ENCODE peak calls at places on chromosomes 13 and 19, in five cellular contexts. E is transverse colon, T is stomach, V is K562, J is esophagus muscularis mucosa. C is an unnamed sample.

GRCh38 chr13:44573790-44574465 is 2.2 kb downstream of the TSC22D1 start:
- DNase-seq in E (no peak), T (peak; percentile 67), V (no peak), J (no peak), C (no peak)

GRCh38 chr13:67509039-67509438 is 278.9 kb upstream of the PCDH9 start:
- DNase-seq in E (no peak), T (no peak), V (no peak), J (no peak), C (no peak)

GRCh38 chr13:65133094-65133493 is 2097.0 kb downstream of the PCDH9 start:
- DNase-seq in E (no peak), T (no peak), V (no peak), J (no peak), C (no peak)

GRCh38 chr19:405138-405965 is 3.6 kb downstream of the C2CD4C start:
- DNase-seq in E (peak; percentile 25), T (no peak), V (no peak), J (no peak), C (no peak)

GRCh38 chr19:4965061-4965460 is 3.9 kb upstream of the KDM4B start:
- DNase-seq in E (no peak), T (no peak), V (no peak), J (no peak), C (no peak)

GRCh38 chr13:60654405-60654804 is 257.4 kb downstream of the TDRD3 start:
- DNase-seq in E (no peak), T (peak; percentile 59), V (no peak), J (no peak), C (no peak)

GRCh38 chr19:35299523-35300339 is 7.8 kb downstream of the MAG start:
- DNase-seq in E (no peak), T (no peak), V (peak; percentile 99), J (no peak), C (no peak)

GRCh38 chr19:44356383-44357111 is at the start of gene ZNF112:
- DNase-seq in E (peak; percentile 90), T (peak; percentile 90), V (peak; percentile 43), J (peak; percentile 94), C (peak; percentile 93)

GRCh38 chr13:106156468-106156867 is 379.0 kb downstream of the EFNB2 start:
- DNase-seq in E (no peak), T (no peak), V (no peak), J (no peak), C (no peak)

GRCh38 chr19:33215438-33216197 is 10.0 kb downstream of the SLC7A10 start:
- DNase-seq in E (no peak), T (no peak), V (no peak), J (no peak), C (no peak)

GRCh38 chr19:3503036-3503572 is 2.6 kb upstream of the DOHH start:
- DNase-seq in E (no peak), T (no peak), V (peak; percentile 56), J (no peak), C (no peak)

GRCh38 chr13:26254583-26255102 is 714 bp downstream of the CDK8 start:
- DNase-seq in E (peak; percentile 69), T (peak; percentile 73), V (peak; percentile 42), J (no peak), C (peak; percentile 76)

GRCh38 chr19:49301866-49302252 is 23.1 kb downstream of the SLC6A16 start:
- DNase-seq in E (no peak), T (no peak), V (no peak), J (no peak), C (no peak)

GRCh38 chr19:45153339-45154063 is 7.3 kb downstream of the NKPD1 start:
- DNase-seq in E (peak; percentile 36), T (peak; percentile 47), V (peak; percentile 62), J (no peak), C (no peak)

GRCh38 chr13:93875527-93875926 is 604.0 kb downstream of the DCT start:
- DNase-seq in E (no peak), T (no peak), V (no peak), J (no peak), C (no peak)

GRCh38 chr13:27367570-27367969 is 56.8 kb upstream of the GTF3A start:
- DNase-seq in E (no peak), T (no peak), V (no peak), J (no peak), C (no peak)

GRCh38 chr13:57630661-57631606 is 610 bp upstream of the PCDH17 start:
- DNase-seq in E (no peak), T (no peak), V (no peak), J (no peak), C (no peak)

GRCh38 chr13:25608181-25608580 is 236.4 kb downstream of the ATP8A2 start:
- DNase-seq in E (no peak), T (no peak), V (no peak), J (no peak), C (no peak)

GRCh38 chr19:13132471-13133166 is 14.6 kb downstream of the NACC1 start:
- DNase-seq in E (no peak), T (no peak), V (no peak), J (no peak), C (no peak)

GRCh38 chr19:46903458-46903857 is 42.7 kb downstream of the ARHGAP35 start:
- DNase-seq in E (no peak), T (no peak), V (no peak), J (no peak), C (no peak)

GRCh38 chr13:45280751-45281634 is 60.0 kb downstream of the TPT1 start:
- DNase-seq in E (peak; percentile 83), T (peak; percentile 73), V (peak; percentile 20), J (no peak), C (peak; percentile 83)

GRCh38 chr13:80668452-80668851 is 327.5 kb upstream of the SPRY2 start:
- DNase-seq in E (no peak), T (no peak), V (no peak), J (no peak), C (no peak)

GRCh38 chr13:101763191-101763590 is 310.7 kb downstream of the ITGBL1 start:
- DNase-seq in E (no peak), T (no peak), V (no peak), J (no peak), C (no peak)

GRCh38 chr13:100245099-100245498 is 156.2 kb downstream of the PCCA start:
- DNase-seq in E (no peak), T (no peak), V (no peak), J (no peak), C (no peak)

GRCh38 chr19:27776020-27776419 is 1436.9 kb downstream of the UQCRFS1 start:
- DNase-seq in E (no peak), T (no peak), V (no peak), J (no peak), C (no peak)

DNA sequence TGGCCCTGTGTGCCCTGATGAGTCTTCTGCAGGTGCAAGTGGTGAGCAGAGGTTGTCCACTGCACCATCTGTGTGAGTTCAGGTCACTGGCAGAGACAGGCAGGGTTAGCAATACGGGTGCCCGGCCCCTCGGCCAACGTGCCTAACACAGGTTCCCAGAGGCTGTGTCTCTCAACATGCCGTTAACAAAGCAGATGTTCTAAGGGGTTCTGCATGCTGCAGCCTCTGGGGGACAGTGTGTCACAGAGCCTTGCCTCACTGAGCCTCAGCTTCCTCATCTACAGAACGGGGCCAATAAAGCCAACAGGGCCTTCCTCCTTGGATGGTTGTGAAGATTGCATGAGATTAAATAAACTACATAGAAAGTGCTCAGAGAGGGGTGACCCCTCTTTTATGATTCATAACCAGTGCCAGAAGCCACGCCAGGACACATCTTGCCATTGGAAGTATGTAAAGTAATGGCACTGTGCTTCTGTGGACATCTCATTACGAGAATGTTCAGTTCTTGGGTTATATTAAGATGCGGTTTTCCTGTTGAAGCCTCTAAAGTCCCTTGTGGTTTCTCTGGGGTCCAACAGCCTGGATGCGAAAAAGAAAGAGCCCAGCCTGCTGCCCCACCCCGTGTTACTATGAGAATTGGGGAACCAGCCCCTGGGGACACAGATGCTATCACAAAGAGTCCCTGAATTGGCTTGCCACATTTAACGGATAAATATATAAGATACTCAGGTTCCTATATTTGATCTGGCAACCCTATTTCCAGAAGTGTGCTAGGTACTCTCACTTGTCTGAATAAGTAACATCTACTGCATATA is 11.2 kb upstream of the ARHGEF18 start:
- DNase-seq in E (peak; percentile 73), T (no peak), V (no peak), J (no peak), C (peak; percentile 64)
- TF ChIP-seq POLR2AphosphoS5 in E (no peak), T (no peak), V (no peak), J (no peak), C (no peak)

DNA sequence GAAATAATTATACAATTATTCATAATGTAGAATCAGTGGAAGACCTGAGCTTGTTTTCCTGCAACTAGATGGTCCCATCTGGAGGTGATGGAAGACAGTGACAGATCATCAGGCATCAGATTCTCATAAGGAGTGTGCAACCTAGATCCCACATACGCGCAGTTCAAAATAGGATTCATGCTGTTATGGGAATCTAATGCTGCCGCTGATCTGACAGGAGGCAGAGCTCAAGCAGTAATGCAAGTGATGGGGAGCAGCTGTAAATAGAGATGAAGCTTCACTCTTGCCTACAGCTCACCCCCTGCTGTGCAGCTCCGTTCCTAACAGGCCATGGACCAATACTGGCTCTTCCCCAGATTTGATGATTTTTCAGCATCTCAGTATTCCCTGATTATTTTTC is 208.4 kb upstream of the RXFP2 start:
- DNase-seq in E (no peak), T (no peak), V (no peak), J (peak; percentile 14), C (no peak)
- TF ChIP-seq EP300 in E (no peak), T (no peak), V (no peak), J (no peak), C (no peak)

GRCh38 chr19:39324242-39324842 is 3.7 kb upstream of the LRFN1 start:
- DNase-seq in E (no peak), T (no peak), V (no peak), J (no peak), C (no peak)

GRCh38 chr19:39325778-39326680 is 5.4 kb upstream of the LRFN1 start:
- DNase-seq in E (no peak), T (no peak), V (peak; percentile 81), J (no peak), C (no peak)

GRCh38 chr19:39329948-39330347 is 5.9 kb downstream of the GMFG start:
- DNase-seq in E (no peak), T (no peak), V (no peak), J (no peak), C (no peak)

GRCh38 chr19:39327318-39327717 is 6.7 kb upstream of the LRFN1 start:
- DNase-seq in E (no peak), T (no peak), V (no peak), J (no peak), C (no peak)

GRCh38 chr19:39327990-39328705 is 7.5 kb upstream of the LRFN1 start:
- DNase-seq in E (peak; percentile 87), T (peak; percentile 91), V (peak; percentile 80), J (peak; percentile 95), C (peak; percentile 91)
- TF ChIP-seq POLR2AphosphoS5 in E (no peak), T (no peak), V (no peak), J (peak; percentile 35), C (no peak)

DNA sequence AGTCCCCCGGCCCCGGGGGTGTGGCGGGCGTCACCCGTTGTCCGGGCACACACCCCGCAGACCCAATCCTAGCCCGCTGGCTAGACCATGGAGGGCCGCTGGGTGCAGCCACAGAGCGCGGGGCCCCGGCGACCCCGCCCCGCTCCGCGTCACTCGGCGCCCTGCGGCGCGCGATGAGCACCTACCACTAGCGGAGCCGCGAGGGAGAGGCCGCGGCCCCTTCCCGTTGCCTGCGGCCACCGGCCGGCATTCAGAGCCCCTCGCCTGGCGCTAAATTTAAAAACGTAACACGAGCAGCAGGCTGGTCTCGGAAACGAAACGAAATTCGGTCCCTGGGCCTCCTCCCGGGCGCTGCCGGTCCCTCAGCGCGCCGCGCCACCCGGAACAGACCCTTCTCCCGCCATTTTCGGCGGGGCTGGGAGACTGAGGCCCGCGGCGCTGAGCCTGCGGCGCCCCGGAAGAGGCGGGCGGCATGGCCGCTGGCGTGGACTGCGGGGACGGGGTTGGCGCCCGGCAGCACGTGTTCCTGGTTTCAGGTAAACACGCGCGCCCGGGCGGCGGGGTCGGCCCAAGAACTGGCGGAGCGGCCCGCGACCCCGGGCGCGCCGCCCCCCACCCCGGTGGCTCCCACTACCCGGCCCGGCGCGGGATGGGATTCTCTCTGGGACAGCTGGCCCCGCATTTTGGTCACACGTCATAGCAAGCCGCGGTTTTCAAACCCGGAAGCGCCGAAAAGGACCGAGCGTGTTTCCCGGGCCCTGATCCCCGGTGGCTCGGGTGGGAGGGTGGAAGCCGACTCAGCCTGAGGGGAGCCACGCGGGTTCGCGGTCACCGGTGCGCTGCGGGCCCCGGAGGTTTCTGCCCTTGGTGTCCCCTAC is at the start of gene RNASEH2B:
- DNase-seq in E (peak; percentile 73), T (peak; percentile 68), V (peak; percentile 78), J (no peak), C (peak; percentile 83)
- TF ChIP-seq EP300 in E (no peak), T (no peak), V (no peak), J (no peak), C (no peak)